ENCODE peak calls at places on chromosomes 16 and 17, in five cellular contexts. One of them, this sample, is unnamed.

GRCh38 chr16:31713071-31713944 is 160.3 kb upstream of the ZNF267 start:
- DNase-seq in A549: peak; percentile 93
- DNase-seq in HepG2: peak; percentile 97
- DNase-seq in GM12878: peak; percentile 79
- DNase-seq in K562: peak; percentile 95
- DNase-seq in this sample: peak; percentile 94

GRCh38 chr16:64419832-64420231 is 702.0 kb downstream of the CDH11 start:
- DNase-seq in A549: no peak
- DNase-seq in HepG2: no peak
- DNase-seq in GM12878: no peak
- DNase-seq in K562: no peak
- DNase-seq in this sample: no peak

GRCh38 chr16:4404247-4404966 is 12.0 kb downstream of the CORO7 start:
- DNase-seq in K562: no peak
- DNase-seq in GM12878: no peak
- DNase-seq in HepG2: peak; percentile 51
- DNase-seq in A549: peak; percentile 77
- DNase-seq in this sample: peak; percentile 44

GRCh38 chr16:15880434-15880833 is 8.0 kb downstream of the CEP20 start:
- DNase-seq in K562: no peak
- DNase-seq in GM12878: no peak
- DNase-seq in A549: no peak
- DNase-seq in HepG2: no peak
- DNase-seq in this sample: no peak

GRCh38 chr17:81238490-81238814 is 403 bp downstream of the TEPSIN start:
- DNase-seq in A549: no peak
- DNase-seq in GM12878: no peak
- DNase-seq in K562: no peak
- DNase-seq in HepG2: no peak
- DNase-seq in this sample: no peak

GRCh38 chr17:75404739-75405364 is 626 bp downstream of the GRB2 start:
- DNase-seq in A549: peak; percentile 42
- DNase-seq in HepG2: no peak
- DNase-seq in K562: no peak
- DNase-seq in GM12878: no peak
- DNase-seq in this sample: peak; percentile 55

GRCh38 chr17:4480929-4481898 is 17.5 kb upstream of the SPNS2 start:
- DNase-seq in GM12878: no peak
- DNase-seq in HepG2: no peak
- DNase-seq in A549: no peak
- DNase-seq in K562: no peak
- DNase-seq in this sample: no peak

GRCh38 chr16:66248096-66248495 is 118.4 kb upstream of the CDH5 start:
- DNase-seq in HepG2: no peak
- DNase-seq in K562: no peak
- DNase-seq in A549: no peak
- DNase-seq in GM12878: no peak
- DNase-seq in this sample: no peak

GRCh38 chr17:36188891-36189306 is 7.7 kb downstream of the CCL3L1 start:
- DNase-seq in K562: no peak
- DNase-seq in A549: no peak
- DNase-seq in HepG2: no peak
- DNase-seq in GM12878: peak; percentile 59
- DNase-seq in this sample: no peak

GRCh38 chr16:8173111-8173644 is 417.1 kb downstream of the TMEM114 start:
- DNase-seq in HepG2: peak; percentile 98
- DNase-seq in A549: peak; percentile 89
- DNase-seq in GM12878: peak; percentile 2
- DNase-seq in K562: peak; percentile 88
- DNase-seq in this sample: peak; percentile 5

GRCh38 chr17:1275962-1276736 is 3.3 kb upstream of the TRARG1 start:
- DNase-seq in A549: peak; percentile 54
- DNase-seq in K562: peak; percentile 60
- DNase-seq in HepG2: peak; percentile 29
- DNase-seq in GM12878: no peak
- DNase-seq in this sample: peak; percentile 30
- TF ChIP-seq MYC in A549: no peak
- TF ChIP-seq MYC in K562: no peak
- TF ChIP-seq MYC in HepG2: peak; percentile 29
- TF ChIP-seq MYC in GM12878: no peak
- TF ChIP-seq MYC in this sample: no peak

DNA sequence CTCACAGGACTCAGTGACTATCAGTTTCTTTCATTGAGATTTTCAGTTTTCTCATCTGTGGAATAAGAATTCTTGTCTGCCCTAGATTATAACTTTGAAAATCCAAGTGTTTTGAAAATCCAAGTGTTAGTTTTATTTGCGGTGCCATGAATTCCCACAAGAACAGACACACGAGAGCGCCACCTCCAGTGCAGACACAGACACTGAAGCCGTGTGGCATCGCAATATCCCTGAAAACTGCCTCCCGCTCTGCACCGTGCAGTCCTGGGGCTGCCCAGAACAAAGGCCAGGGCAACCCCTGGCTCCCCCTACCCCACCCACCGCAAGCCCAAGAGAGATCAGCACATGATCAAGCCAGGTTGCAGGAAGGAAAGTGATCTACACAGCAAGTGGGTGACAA is 229.5 kb upstream of the ASIC2 start:
- DNase-seq in A549: no peak
- DNase-seq in K562: peak; percentile 38
- DNase-seq in GM12878: no peak
- DNase-seq in HepG2: no peak
- DNase-seq in this sample: no peak
- H3K4me1 ChIP-seq in A549: no peaks in the 10 kb centered on the region
- H3K4me1 ChIP-seq in K562: peaks cover 5% of the 10 kb centered on the region
- H3K4me1 ChIP-seq in GM12878: no peaks in the 10 kb centered on the region
- H3K4me1 ChIP-seq in HepG2: no peaks in the 10 kb centered on the region
- H3K4me1 ChIP-seq in this sample: no peaks in the 10 kb centered on the region

DNA sequence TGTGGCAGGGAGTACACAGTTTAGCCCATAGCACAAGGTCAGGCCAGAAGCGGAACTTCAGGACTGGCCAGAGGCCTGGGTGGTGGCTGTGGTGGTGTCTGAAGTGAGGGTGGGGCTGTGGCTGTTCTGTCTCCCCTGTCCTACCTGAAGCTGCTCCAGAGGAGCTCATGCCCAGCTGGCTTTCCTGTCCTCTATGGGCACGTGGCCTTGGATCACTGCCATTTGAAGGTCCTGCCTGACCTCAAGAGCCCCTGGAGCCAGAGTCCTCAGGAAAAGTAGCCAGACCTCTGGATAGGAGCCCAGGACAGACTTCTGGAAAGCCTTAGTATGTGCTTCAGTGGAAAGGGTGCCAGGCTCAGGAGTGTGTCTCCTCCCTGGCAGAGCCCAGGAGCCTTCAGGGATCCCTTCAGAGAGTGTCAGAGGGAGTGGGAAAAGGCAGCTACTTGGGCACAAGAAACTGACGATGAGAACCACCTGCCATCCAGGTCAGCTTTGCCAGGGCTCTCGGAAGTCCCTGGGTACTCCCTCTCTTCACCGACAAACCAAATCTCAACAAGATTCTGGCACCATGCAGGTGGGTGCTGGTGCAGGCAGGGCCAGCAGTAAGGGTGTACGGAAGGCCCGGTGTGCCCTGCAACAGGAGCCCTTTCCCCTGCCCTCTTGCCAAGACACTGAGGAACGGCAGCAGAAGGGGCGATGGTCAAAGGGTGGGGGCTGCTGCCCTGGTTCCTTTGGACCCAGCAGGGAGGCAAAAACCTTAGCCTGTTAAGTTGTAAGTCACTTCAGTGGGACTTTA is 153.7 kb downstream of the NTN1 start:
- DNase-seq in A549: no peak
- DNase-seq in GM12878: no peak
- DNase-seq in K562: no peak
- DNase-seq in HepG2: no peak
- DNase-seq in this sample: no peak
- TF ChIP-seq MYC in A549: no peak
- TF ChIP-seq MYC in GM12878: no peak
- TF ChIP-seq MYC in K562: no peak
- TF ChIP-seq MYC in HepG2: no peak
- TF ChIP-seq MYC in this sample: no peak

DNA sequence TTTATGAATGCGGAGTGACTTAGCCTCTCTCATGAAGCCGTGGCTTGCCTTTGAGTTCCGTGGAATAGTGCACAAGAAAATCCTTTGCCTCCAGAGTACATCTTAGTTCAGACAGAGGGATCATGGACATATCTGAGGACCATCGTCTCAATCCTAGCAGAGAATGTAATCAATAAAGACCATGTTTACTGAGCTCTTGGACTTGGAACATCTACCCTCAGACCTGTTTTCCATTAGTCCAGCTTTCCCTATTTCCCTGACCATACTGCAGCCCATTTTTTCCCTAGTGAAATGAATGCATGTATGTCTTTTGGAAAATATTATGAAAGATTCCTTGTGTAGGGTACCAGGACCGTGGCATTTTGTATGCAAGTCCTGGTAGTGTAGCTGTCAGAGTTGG is 90.2 kb downstream of the PLCG2 start:
- DNase-seq in HepG2: no peak
- DNase-seq in K562: no peak
- DNase-seq in A549: no peak
- DNase-seq in GM12878: no peak
- DNase-seq in this sample: no peak
- H3K4me1 ChIP-seq in HepG2: no peaks in the 10 kb centered on the region
- H3K4me1 ChIP-seq in K562: peaks cover 3% of the 10 kb centered on the region
- H3K4me1 ChIP-seq in A549: no peaks in the 10 kb centered on the region
- H3K4me1 ChIP-seq in GM12878: peaks cover 24% of the 10 kb centered on the region
- H3K4me1 ChIP-seq in this sample: peaks cover 23% of the 10 kb centered on the region

GRCh38 chr17:27457731-27458523 is 1.7 kb downstream of the KSR1 start:
- DNase-seq in K562: peak; percentile 55
- DNase-seq in GM12878: no peak
- DNase-seq in A549: no peak
- DNase-seq in HepG2: peak; percentile 92
- DNase-seq in this sample: peak; percentile 40
- TF ChIP-seq MYC in K562: no peak
- TF ChIP-seq MYC in GM12878: no peak
- TF ChIP-seq MYC in A549: no peak
- TF ChIP-seq MYC in HepG2: peak; percentile 68
- TF ChIP-seq MYC in this sample: no peak

GRCh38 chr16:57147381-57148191 is 38.3 kb downstream of the PSME3IP1 start:
- DNase-seq in HepG2: no peak
- DNase-seq in GM12878: no peak
- DNase-seq in K562: no peak
- DNase-seq in A549: no peak
- DNase-seq in this sample: peak; percentile 79
- H3K4me1 ChIP-seq in HepG2: peaks cover 34% of the 10 kb centered on the region
- H3K4me1 ChIP-seq in GM12878: peaks cover 15% of the 10 kb centered on the region
- H3K4me1 ChIP-seq in K562: peaks cover 17% of the 10 kb centered on the region
- H3K4me1 ChIP-seq in A549: no peaks in the 10 kb centered on the region
- H3K4me1 ChIP-seq in this sample: peaks cover 48% of the 10 kb centered on the region

GRCh38 chr17:885971-886571 is 93.5 kb downstream of the NXN start:
- DNase-seq in A549: no peak
- DNase-seq in K562: no peak
- DNase-seq in GM12878: no peak
- DNase-seq in HepG2: no peak
- DNase-seq in this sample: no peak
- TF ChIP-seq MYC in A549: no peak
- TF ChIP-seq MYC in K562: no peak
- TF ChIP-seq MYC in GM12878: no peak
- TF ChIP-seq MYC in HepG2: no peak
- TF ChIP-seq MYC in this sample: no peak

GRCh38 chr17:50642071-50642721 is 7.5 kb downstream of the ABCC3 start:
- DNase-seq in HepG2: no peak
- DNase-seq in GM12878: no peak
- DNase-seq in K562: no peak
- DNase-seq in A549: no peak
- DNase-seq in this sample: no peak

GRCh38 chr17:50641339-50641725 is 6.7 kb downstream of the ABCC3 start:
- DNase-seq in GM12878: no peak
- DNase-seq in HepG2: no peak
- DNase-seq in K562: no peak
- DNase-seq in A549: no peak
- DNase-seq in this sample: no peak

GRCh38 chr17:50642722-50643656 is 8.3 kb downstream of the ABCC3 start:
- DNase-seq in HepG2: peak; percentile 71
- DNase-seq in K562: no peak
- DNase-seq in GM12878: no peak
- DNase-seq in A549: peak; percentile 74
- DNase-seq in this sample: no peak

GRCh38 chr17:50638851-50639767 is 4.4 kb downstream of the ABCC3 start:
- DNase-seq in A549: peak; percentile 100
- DNase-seq in HepG2: peak; percentile 58
- DNase-seq in GM12878: no peak
- DNase-seq in K562: no peak
- DNase-seq in this sample: peak; percentile 93

DNA sequence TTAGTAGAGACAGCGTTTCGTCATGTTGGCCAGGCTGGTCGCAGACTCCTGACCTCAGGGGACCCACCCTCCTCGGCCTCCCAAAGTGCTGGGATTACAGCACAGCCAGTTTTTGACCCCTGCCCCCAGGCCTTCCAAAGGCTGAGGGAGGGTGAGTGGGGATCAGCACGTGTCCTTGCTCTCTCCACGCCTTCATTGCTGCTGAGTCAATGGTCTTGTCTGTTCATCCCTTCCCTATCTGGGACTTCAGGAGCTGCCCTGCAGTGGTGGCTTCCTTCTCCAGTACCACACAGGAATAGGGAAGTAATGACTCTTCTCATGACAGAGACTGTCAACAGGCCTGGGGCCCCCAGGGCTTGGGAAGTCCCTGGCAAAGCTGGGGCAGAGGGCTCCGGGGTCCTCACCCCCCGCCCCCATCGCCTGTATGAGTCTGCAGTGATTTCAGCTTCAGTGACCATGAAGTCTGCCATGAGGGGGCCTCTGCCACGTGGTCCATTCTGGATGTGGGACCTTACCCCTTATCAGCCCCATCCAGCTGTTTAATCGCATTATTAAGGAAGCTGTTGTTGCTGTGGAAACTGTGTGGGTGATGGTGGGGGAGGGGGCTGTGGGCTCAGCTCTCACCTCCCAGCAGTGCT is 6.1 kb downstream of the ABCC3 start:
- DNase-seq in GM12878: no peak
- DNase-seq in A549: peak; percentile 79
- DNase-seq in HepG2: peak; percentile 79
- DNase-seq in K562: peak; percentile 76
- DNase-seq in this sample: peak; percentile 84
- H3K4me1 ChIP-seq in GM12878: peaks cover 4% of the 10 kb centered on the region
- H3K4me1 ChIP-seq in A549: peaks cover 87% of the 10 kb centered on the region
- H3K4me1 ChIP-seq in HepG2: peaks cover 99% of the 10 kb centered on the region
- H3K4me1 ChIP-seq in K562: peaks cover 20% of the 10 kb centered on the region
- H3K4me1 ChIP-seq in this sample: peaks cover 37% of the 10 kb centered on the region

This sample was measured in endothelial cell of umbilical vein.